ENCODE peak calls at places on chromosome 17, in four cellular contexts. L is H1, Y is GM12878, B is K562. U is an unnamed sample.

GRCh38 chr17:72587156-72587555 is 466.3 kb downstream of the SOX9 start:
- DNase-seq in L (no peak), B (no peak), Y (no peak), U (no peak)

GRCh38 chr17:28065706-28066105 is 23.2 kb downstream of the NLK start:
- DNase-seq in B (no peak), L (no peak), Y (no peak), U (no peak)

GRCh38 chr17:44272321-44272951 is 4.5 kb upstream of the SLC4A1 start:
- DNase-seq in Y (no peak), L (no peak), B (no peak), U (no peak)

GRCh38 chr17:67606471-67606870 is 111.3 kb upstream of the NOL11 start:
- DNase-seq in L (no peak), Y (no peak), B (no peak), U (no peak)

GRCh38 chr17:1222321-1222720 is 42.5 kb upstream of the ABR start:
- DNase-seq in B (no peak), L (no peak), Y (no peak), U (no peak)

GRCh38 chr17:50890675-50891516 is 24.7 kb upstream of the TOB1 start:
- DNase-seq in L (no peak), Y (no peak), B (no peak), U (peak; percentile 97)

GRCh38 chr17:50564916-50565315 is 4.4 kb downstream of the CACNA1G start:
- DNase-seq in L (no peak), B (peak; percentile 23), Y (no peak), U (no peak)

GRCh38 chr17:27379863-27380533 is 76.2 kb upstream of the KSR1 start:
- DNase-seq in Y (no peak), L (no peak), B (peak; percentile 79), U (no peak)

GRCh38 chr17:68381076-68381900 is 76.0 kb downstream of the WIPI1 start:
- DNase-seq in L (no peak), Y (no peak), B (no peak), U (no peak)

GRCh38 chr17:45311762-45312476 is 4.9 kb downstream of the MAP3K14 start:
- DNase-seq in Y (no peak), L (no peak), B (peak; percentile 43), U (peak; percentile 96)

GRCh38 chr17:15414502-15415348 is 52.7 kb downstream of the CDRT4 start:
- DNase-seq in B (no peak), Y (no peak), L (no peak), U (no peak)

GRCh38 chr17:10683853-10684252 is 13.5 kb downstream of the SCO1 start:
- DNase-seq in B (peak; percentile 14), Y (no peak), L (no peak), U (peak; percentile 16)
- TF ChIP-seq KDM1A in B (no peak), Y (no peak), L (no peak), U (no peak)

GRCh38 chr17:63451150-63451549 is 5.0 kb upstream of the CYB561 start:
- DNase-seq in Y (no peak), L (no peak), B (no peak), U (no peak)
- TF ChIP-seq SP1 in Y (no peak), L (no peak), B (no peak), U (no peak)

GRCh38 chr17:47674503-47674902 is 19.5 kb upstream of the TBKBP1 start:
- DNase-seq in Y (no peak), B (no peak), L (no peak), U (no peak)

GRCh38 chr17:47675380-47676198 is 18.4 kb upstream of the TBKBP1 start:
- DNase-seq in B (no peak), Y (no peak), L (no peak), U (no peak)

GRCh38 chr17:47676510-47676909 is 17.5 kb upstream of the TBKBP1 start:
- DNase-seq in Y (no peak), B (no peak), L (no peak), U (no peak)

GRCh38 chr17:47678196-47678595 is 15.8 kb upstream of the TBKBP1 start:
- DNase-seq in L (no peak), B (no peak), Y (no peak), U (no peak)

GRCh38 chr17:47676199-47676472 is 17.8 kb upstream of the TBKBP1 start:
- DNase-seq in B (no peak), Y (no peak), L (no peak), U (no peak)
- H3K27ac ChIP-seq in B (no peak overlapping the region), Y (no peak overlapping the region), L (no peak overlapping the region), U (no peak overlapping the region)

DNA sequence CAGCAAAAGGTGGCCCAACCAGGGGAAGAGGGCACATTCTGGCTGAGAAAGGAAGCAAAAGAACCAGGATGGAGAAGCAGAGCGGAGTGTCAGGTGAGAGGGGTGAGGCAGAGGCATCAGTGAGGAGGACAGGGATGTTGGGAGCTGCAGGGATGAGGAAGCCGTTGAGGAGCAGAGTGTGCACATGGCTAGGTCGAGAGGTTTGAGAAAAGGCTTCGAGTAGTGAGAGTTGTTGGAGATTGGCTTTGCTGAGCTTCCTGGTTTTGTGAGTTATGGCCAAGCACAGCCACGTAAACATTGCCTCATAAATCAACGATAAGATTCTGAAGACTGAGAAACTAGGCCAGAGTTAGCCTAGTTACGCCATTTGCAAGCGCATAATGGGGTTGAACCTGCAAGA is 26.9 kb downstream of the DNAH2 start:
- DNase-seq in B (no peak), L (no peak), Y (no peak), U (no peak)
- TF ChIP-seq KDM1A in B (no peak), L (no peak), Y (no peak), U (no peak)

DNA sequence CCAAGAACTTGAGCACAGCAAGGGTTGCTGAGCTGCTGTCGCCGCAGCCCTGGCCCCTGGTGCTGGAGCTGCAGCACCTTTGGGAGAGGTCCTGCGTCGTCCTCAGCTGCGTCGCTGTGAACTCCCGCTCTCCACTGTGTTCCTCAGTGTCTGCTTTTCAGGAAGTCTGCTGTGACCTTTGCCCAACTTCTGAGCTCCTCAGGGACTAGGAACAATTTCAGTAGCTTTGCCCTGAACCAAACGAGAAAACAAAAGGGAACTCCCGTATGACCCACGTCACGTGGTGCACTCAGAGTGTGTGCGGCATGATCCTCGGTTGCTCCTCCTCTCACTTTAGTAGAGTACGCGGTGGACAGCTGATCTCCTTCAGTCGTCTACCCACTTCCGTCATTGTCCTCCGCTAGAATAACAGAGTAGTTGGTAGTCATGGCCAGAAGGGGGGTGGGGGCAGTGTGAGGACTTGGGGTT is 44.2 kb downstream of the WDR45B start:
- DNase-seq in B (peak; percentile 33), Y (no peak), L (no peak), U (no peak)
- TF ChIP-seq SP1 in B (no peak), Y (no peak), L (no peak), U (no peak)

GRCh38 chr17:82021728-82022309 is 859 bp downstream of the CENPX start:
- DNase-seq in Y (no peak), L (no peak), B (peak; percentile 79), U (no peak)
- H3K27ac ChIP-seq in Y (peak overlapping the region; percentile 69), L (no peak overlapping the region), B (peak overlapping the region; percentile 77), U (peak overlapping the region; percentile 78)

GRCh38 chr17:7931709-7932482 is at the start of the genes CNTROB and TRAPPC1:
- DNase-seq in Y (peak; percentile 98), L (peak; percentile 90), B (peak; percentile 98), U (peak; percentile 97)

GRCh38 chr17:7932483-7932891 is 481 bp downstream of the CNTROB start:
- DNase-seq in B (peak; percentile 30), Y (no peak), L (no peak), U (peak; percentile 12)

GRCh38 chr17:7930841-7931631 is 710 bp downstream of the TRAPPC1 start:
- DNase-seq in Y (no peak), L (no peak), B (no peak), U (no peak)

GRCh38 chr17:7935859-7936258 is 3.9 kb downstream of the CNTROB start:
- DNase-seq in L (no peak), Y (no peak), B (no peak), U (no peak)

GRCh38 chr17:7932949-7933348 is 943 bp downstream of the CNTROB start:
- DNase-seq in Y (no peak), L (no peak), B (peak; percentile 83), U (peak; percentile 21)
- TF ChIP-seq KDM1A in Y (no peak), L (no peak), B (no peak), U (no peak)

DNA sequence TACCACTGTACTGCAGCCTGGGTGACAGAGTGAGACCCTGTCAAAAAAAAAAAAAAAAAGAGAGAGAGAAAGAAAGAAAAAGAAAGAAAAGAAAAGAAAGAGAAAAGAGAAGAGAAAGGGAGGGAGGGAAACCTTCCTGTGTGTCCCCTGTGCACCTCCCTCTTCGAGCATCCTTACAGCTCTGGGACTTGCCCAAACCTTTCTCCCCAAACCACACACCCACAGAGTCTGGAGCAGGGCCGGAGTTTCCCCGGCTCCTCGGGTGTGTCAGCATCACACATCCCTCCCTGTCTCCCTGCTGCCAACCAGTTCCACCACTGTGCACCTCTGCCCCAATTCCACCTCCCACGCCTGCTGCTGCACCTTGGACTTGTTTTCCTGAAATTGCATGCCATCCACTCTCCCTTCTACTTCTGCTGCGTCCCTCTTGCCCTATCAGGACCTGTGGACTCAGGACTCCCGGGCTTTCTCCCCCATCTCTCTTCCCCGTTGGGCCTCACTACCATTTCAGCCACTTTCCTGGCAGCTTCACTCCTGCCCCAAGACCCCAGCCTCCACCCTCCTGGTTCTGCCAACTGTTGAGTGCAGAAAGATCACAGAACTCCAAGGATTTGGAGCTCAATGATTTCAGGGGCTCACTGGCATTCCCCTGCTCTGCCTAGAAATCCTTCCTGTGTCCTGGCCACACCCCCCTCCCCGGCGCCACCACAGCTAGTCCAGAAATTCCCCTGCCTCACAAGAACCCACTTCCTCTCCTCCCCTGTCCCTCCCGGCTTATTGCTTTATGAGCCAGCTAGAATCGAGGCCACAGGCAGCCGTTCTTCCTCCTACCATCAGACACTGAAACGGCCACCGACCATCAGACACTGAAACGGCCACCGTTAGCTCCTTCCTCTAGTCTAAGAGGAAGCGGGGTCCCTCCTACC is 3.7 kb upstream of the CDK3 start:
- DNase-seq in B (no peak), Y (peak; percentile 45), L (no peak), U (peak; percentile 94)
- TF ChIP-seq SP1 in B (no peak), Y (no peak), L (no peak), U (no peak)

U was measured in HepG2.